ENCODE peak calls at places on chromosome 16, in four cellular contexts. One of them, this sample, is unnamed.

GRCh38 chr16:10728035-10728462 is 15.6 kb upstream of the NUBP1 start:
- DNase-seq in adrenal gland: peak; percentile 39
- DNase-seq in cardiac muscle cell: no peak
- DNase-seq in HFF-Myc: peak; percentile 17
- DNase-seq in this sample: no peak

GRCh38 chr16:12231666-12232065 is 255.1 kb downstream of the SNX29 start:
- DNase-seq in cardiac muscle cell: no peak
- DNase-seq in HFF-Myc: peak; percentile 17
- DNase-seq in adrenal gland: no peak
- DNase-seq in this sample: no peak

GRCh38 chr16:35398208-35398607 is 1938.8 kb downstream of the TP53TG3F start:
- DNase-seq in cardiac muscle cell: no peak
- DNase-seq in HFF-Myc: no peak
- DNase-seq in adrenal gland: no peak
- DNase-seq in this sample: no peak

GRCh38 chr16:3065069-3065741 is at the start of gene IL32:
- DNase-seq in adrenal gland: peak; percentile 85
- DNase-seq in HFF-Myc: peak; percentile 36
- DNase-seq in cardiac muscle cell: peak; percentile 82
- DNase-seq in this sample: no peak

GRCh38 chr16:3115011-3115410 is 2.6 kb downstream of the ZNF205 start:
- DNase-seq in adrenal gland: peak; percentile 83
- DNase-seq in HFF-Myc: no peak
- DNase-seq in cardiac muscle cell: no peak
- DNase-seq in this sample: no peak

GRCh38 chr16:11076259-11077018 is 132.1 kb downstream of the CLEC16A start:
- DNase-seq in HFF-Myc: no peak
- DNase-seq in adrenal gland: no peak
- DNase-seq in cardiac muscle cell: no peak
- DNase-seq in this sample: no peak

GRCh38 chr16:30924797-30925645 is 1.6 kb downstream of the FBXL19 start:
- DNase-seq in adrenal gland: no peak
- DNase-seq in HFF-Myc: no peak
- DNase-seq in cardiac muscle cell: no peak
- DNase-seq in this sample: no peak

GRCh38 chr16:85239239-85239638 is 127.0 kb upstream of the CIBAR2 start:
- DNase-seq in adrenal gland: no peak
- DNase-seq in cardiac muscle cell: no peak
- DNase-seq in HFF-Myc: no peak
- DNase-seq in this sample: no peak

GRCh38 chr16:67457611-67458010 is 23.3 kb downstream of the ATP6V0D1 start:
- DNase-seq in cardiac muscle cell: no peak
- DNase-seq in adrenal gland: no peak
- DNase-seq in HFF-Myc: no peak
- DNase-seq in this sample: no peak

GRCh38 chr16:67959520-67959919 is 8.9 kb downstream of the SLC12A4 start:
- DNase-seq in adrenal gland: peak; percentile 84
- DNase-seq in HFF-Myc: no peak
- DNase-seq in cardiac muscle cell: peak; percentile 53
- DNase-seq in this sample: no peak

GRCh38 chr16:64627781-64628180 is 494.1 kb downstream of the CDH11 start:
- DNase-seq in HFF-Myc: no peak
- DNase-seq in cardiac muscle cell: no peak
- DNase-seq in adrenal gland: no peak
- DNase-seq in this sample: no peak

GRCh38 chr16:50467943-50468748 is 80.0 kb upstream of the NKD1 start:
- DNase-seq in HFF-Myc: no peak
- DNase-seq in adrenal gland: peak; percentile 8
- DNase-seq in cardiac muscle cell: no peak
- DNase-seq in this sample: peak; percentile 34

GRCh38 chr16:56480776-56481467 is 29.6 kb downstream of the OGFOD1 start:
- DNase-seq in adrenal gland: no peak
- DNase-seq in cardiac muscle cell: no peak
- DNase-seq in HFF-Myc: no peak
- DNase-seq in this sample: no peak

GRCh38 chr16:50765866-50766265 is 24.0 kb downstream of the CYLD start:
- DNase-seq in cardiac muscle cell: no peak
- DNase-seq in HFF-Myc: no peak
- DNase-seq in adrenal gland: no peak
- DNase-seq in this sample: no peak

GRCh38 chr16:52549011-52549692 is 2.2 kb upstream of the TOX3 start:
- DNase-seq in HFF-Myc: no peak
- DNase-seq in adrenal gland: no peak
- DNase-seq in cardiac muscle cell: peak; percentile 11
- DNase-seq in this sample: no peak

GRCh38 chr16:77683845-77684526 is 38.3 kb upstream of the NUDT7 start:
- DNase-seq in HFF-Myc: no peak
- DNase-seq in cardiac muscle cell: no peak
- DNase-seq in adrenal gland: no peak
- DNase-seq in this sample: no peak

GRCh38 chr16:203246-203645 is 23.0 kb downstream of the HBQ1 start:
- DNase-seq in adrenal gland: peak; percentile 44
- DNase-seq in cardiac muscle cell: peak; percentile 9
- DNase-seq in HFF-Myc: no peak
- DNase-seq in this sample: no peak

GRCh38 chr16:53745126-53745525 is 41.2 kb downstream of the FTO start:
- DNase-seq in cardiac muscle cell: peak; percentile 42
- DNase-seq in adrenal gland: peak; percentile 74
- DNase-seq in HFF-Myc: no peak
- DNase-seq in this sample: no peak

GRCh38 chr16:51155901-51156810 is 5.1 kb upstream of the SALL1 start:
- DNase-seq in adrenal gland: no peak
- DNase-seq in HFF-Myc: no peak
- DNase-seq in cardiac muscle cell: peak; percentile 45
- DNase-seq in this sample: peak; percentile 19

GRCh38 chr16:84548971-84549844 is 44.7 kb upstream of the MEAK7 start:
- DNase-seq in adrenal gland: peak; percentile 55
- DNase-seq in cardiac muscle cell: peak; percentile 25
- DNase-seq in HFF-Myc: no peak
- DNase-seq in this sample: no peak

GRCh38 chr16:5024632-5025031 is 9.1 kb downstream of the NAGPA start:
- DNase-seq in HFF-Myc: no peak
- DNase-seq in adrenal gland: peak; percentile 21
- DNase-seq in cardiac muscle cell: no peak
- DNase-seq in this sample: no peak

GRCh38 chr16:24174977-24175376 is 81.2 kb upstream of the CACNG3 start:
- DNase-seq in adrenal gland: no peak
- DNase-seq in cardiac muscle cell: no peak
- DNase-seq in HFF-Myc: no peak
- DNase-seq in this sample: no peak

GRCh38 chr16:24167129-24167528 is 89.0 kb upstream of the CACNG3 start:
- DNase-seq in HFF-Myc: no peak
- DNase-seq in cardiac muscle cell: no peak
- DNase-seq in adrenal gland: no peak
- DNase-seq in this sample: no peak

GRCh38 chr16:24174504-24174903 is 81.6 kb upstream of the CACNG3 start:
- DNase-seq in cardiac muscle cell: no peak
- DNase-seq in adrenal gland: no peak
- DNase-seq in HFF-Myc: no peak
- DNase-seq in this sample: no peak

GRCh38 chr16:24166684-24167083 is 89.5 kb upstream of the CACNG3 start:
- DNase-seq in adrenal gland: no peak
- DNase-seq in HFF-Myc: no peak
- DNase-seq in cardiac muscle cell: no peak
- DNase-seq in this sample: no peak

DNA sequence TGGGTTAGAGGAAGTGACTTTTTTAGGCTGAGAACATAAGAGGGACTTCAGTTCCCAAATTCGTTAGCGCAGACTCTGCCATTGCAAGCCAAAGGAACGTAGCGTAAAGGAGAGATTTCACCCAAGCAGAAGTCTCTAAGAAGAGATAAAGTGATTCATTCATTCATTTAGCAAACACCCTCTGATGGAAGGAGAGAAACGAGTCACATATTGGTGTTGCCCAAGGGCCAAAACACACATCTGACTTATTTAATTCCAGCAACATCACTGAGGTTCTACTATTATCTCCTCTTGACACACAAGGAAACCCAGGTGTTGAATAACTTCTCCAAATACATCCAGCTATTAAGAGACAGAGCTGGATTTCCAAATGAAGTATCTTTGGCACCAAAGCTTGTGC is 85.7 kb upstream of the CACNG3 start:
- DNase-seq in adrenal gland: no peak
- DNase-seq in HFF-Myc: no peak
- DNase-seq in cardiac muscle cell: no peak
- DNase-seq in this sample: no peak
- TF ChIP-seq CTCF in adrenal gland: no peak
- TF ChIP-seq CTCF in HFF-Myc: no peak
- TF ChIP-seq CTCF in cardiac muscle cell: no peak
- TF ChIP-seq CTCF in this sample: no peak

GRCh38 chr16:89621136-89621697 is 7.8 kb downstream of the DPEP1 start:
- DNase-seq in cardiac muscle cell: no peak
- DNase-seq in HFF-Myc: no peak
- DNase-seq in adrenal gland: no peak
- DNase-seq in this sample: no peak

GRCh38 chr16:89620406-89620841 is 7.0 kb downstream of the DPEP1 start:
- DNase-seq in adrenal gland: no peak
- DNase-seq in HFF-Myc: no peak
- DNase-seq in cardiac muscle cell: peak; percentile 58
- DNase-seq in this sample: no peak

GRCh38 chr16:89619880-89620279 is 6.4 kb downstream of the DPEP1 start:
- DNase-seq in adrenal gland: no peak
- DNase-seq in HFF-Myc: no peak
- DNase-seq in cardiac muscle cell: peak; percentile 79
- DNase-seq in this sample: no peak

GRCh38 chr16:89623511-89624232 is 10.2 kb downstream of the DPEP1 start:
- DNase-seq in HFF-Myc: no peak
- DNase-seq in cardiac muscle cell: peak; percentile 57
- DNase-seq in adrenal gland: no peak
- DNase-seq in this sample: no peak

GRCh38 chr16:89621698-89622409 is 8.4 kb downstream of the DPEP1 start:
- DNase-seq in adrenal gland: no peak
- DNase-seq in HFF-Myc: no peak
- DNase-seq in cardiac muscle cell: no peak
- DNase-seq in this sample: no peak
- TF ChIP-seq CTCF in adrenal gland: no peak
- TF ChIP-seq CTCF in HFF-Myc: no peak
- TF ChIP-seq CTCF in cardiac muscle cell: no peak
- TF ChIP-seq CTCF in this sample: no peak

GRCh38 chr16:48235556-48236136 is 8.5 kb upstream of the LONP2 start:
- DNase-seq in adrenal gland: no peak
- DNase-seq in HFF-Myc: no peak
- DNase-seq in cardiac muscle cell: peak; percentile 7
- DNase-seq in this sample: no peak

GRCh38 chr16:48234630-48235029 is 9.5 kb upstream of the LONP2 start:
- DNase-seq in adrenal gland: no peak
- DNase-seq in cardiac muscle cell: no peak
- DNase-seq in HFF-Myc: no peak
- DNase-seq in this sample: no peak

GRCh38 chr16:48232459-48233040 is 11.6 kb upstream of the LONP2 start:
- DNase-seq in adrenal gland: no peak
- DNase-seq in cardiac muscle cell: no peak
- DNase-seq in HFF-Myc: no peak
- DNase-seq in this sample: no peak

GRCh38 chr16:48235058-48235555 is 9.0 kb upstream of the LONP2 start:
- DNase-seq in adrenal gland: no peak
- DNase-seq in HFF-Myc: no peak
- DNase-seq in cardiac muscle cell: no peak
- DNase-seq in this sample: no peak

GRCh38 chr16:48231675-48232214 is 12.4 kb upstream of the LONP2 start:
- DNase-seq in HFF-Myc: no peak
- DNase-seq in adrenal gland: peak; percentile 57
- DNase-seq in cardiac muscle cell: peak; percentile 68
- DNase-seq in this sample: no peak
- TF ChIP-seq CTCF in HFF-Myc: peak; percentile 66
- TF ChIP-seq CTCF in adrenal gland: no peak
- TF ChIP-seq CTCF in cardiac muscle cell: peak; percentile 74
- TF ChIP-seq CTCF in this sample: peak; percentile 50

DNA sequence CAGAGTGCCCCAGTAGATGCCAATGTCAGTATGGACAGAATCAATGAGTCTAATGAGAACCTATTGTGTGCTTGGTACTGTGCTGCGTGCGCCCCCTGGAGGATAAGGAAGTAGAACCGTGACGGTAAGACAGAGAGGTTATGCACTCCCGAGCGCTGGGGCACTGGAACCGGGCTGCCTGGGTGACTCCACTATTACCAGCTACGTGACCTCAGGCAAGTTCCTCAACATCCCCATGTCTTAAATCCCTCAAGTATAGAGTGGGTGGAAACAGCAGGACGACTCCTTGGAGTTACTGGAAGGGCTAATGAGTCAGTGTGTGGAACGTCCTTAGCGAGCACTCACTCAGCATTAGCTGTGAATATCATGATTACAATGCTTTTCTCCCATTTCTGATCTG is 16.2 kb downstream of the CHST4 start:
- DNase-seq in adrenal gland: peak; percentile 62
- DNase-seq in cardiac muscle cell: peak; percentile 55
- DNase-seq in HFF-Myc: no peak
- DNase-seq in this sample: peak; percentile 18
- TF ChIP-seq CTCF in adrenal gland: peak; percentile 30
- TF ChIP-seq CTCF in cardiac muscle cell: peak; percentile 71
- TF ChIP-seq CTCF in HFF-Myc: peak; percentile 84
- TF ChIP-seq CTCF in this sample: peak; percentile 60

GRCh38 chr16:88506723-88507122 is 53.6 kb downstream of the ZFPM1 start:
- DNase-seq in HFF-Myc: no peak
- DNase-seq in cardiac muscle cell: no peak
- DNase-seq in adrenal gland: no peak
- DNase-seq in this sample: no peak

GRCh38 chr16:88509749-88510069 is 56.6 kb downstream of the ZFPM1 start:
- DNase-seq in HFF-Myc: no peak
- DNase-seq in cardiac muscle cell: no peak
- DNase-seq in adrenal gland: no peak
- DNase-seq in this sample: no peak

GRCh38 chr16:88508868-88509748 is 56.0 kb downstream of the ZFPM1 start:
- DNase-seq in adrenal gland: no peak
- DNase-seq in HFF-Myc: no peak
- DNase-seq in cardiac muscle cell: no peak
- DNase-seq in this sample: no peak

GRCh38 chr16:88507231-88507743 is 54.2 kb downstream of the ZFPM1 start:
- DNase-seq in HFF-Myc: no peak
- DNase-seq in cardiac muscle cell: no peak
- DNase-seq in adrenal gland: no peak
- DNase-seq in this sample: no peak

GRCh38 chr16:88508376-88508867 is 55.3 kb downstream of the ZFPM1 start:
- DNase-seq in HFF-Myc: no peak
- DNase-seq in cardiac muscle cell: no peak
- DNase-seq in adrenal gland: no peak
- DNase-seq in this sample: no peak
- TF ChIP-seq CTCF in HFF-Myc: no peak
- TF ChIP-seq CTCF in cardiac muscle cell: no peak
- TF ChIP-seq CTCF in adrenal gland: no peak
- TF ChIP-seq CTCF in this sample: no peak

GRCh38 chr16:27980076-27980775 is 83.3 kb downstream of the GSG1L start:
- DNase-seq in cardiac muscle cell: no peak
- DNase-seq in adrenal gland: no peak
- DNase-seq in HFF-Myc: no peak
- DNase-seq in this sample: no peak
- TF ChIP-seq CTCF in cardiac muscle cell: no peak
- TF ChIP-seq CTCF in adrenal gland: no peak
- TF ChIP-seq CTCF in HFF-Myc: no peak
- TF ChIP-seq CTCF in this sample: no peak

GRCh38 chr16:66344533-66345145 is 21.9 kb upstream of the CDH5 start:
- DNase-seq in HFF-Myc: no peak
- DNase-seq in cardiac muscle cell: peak; percentile 64
- DNase-seq in adrenal gland: peak; percentile 57
- DNase-seq in this sample: no peak
- TF ChIP-seq CTCF in HFF-Myc: peak; percentile 61
- TF ChIP-seq CTCF in cardiac muscle cell: peak; percentile 69
- TF ChIP-seq CTCF in adrenal gland: peak; percentile 59
- TF ChIP-seq CTCF in this sample: peak; percentile 88